ENCODE peak calls at places on chromosome 3, in seven cellular contexts. Y is lower leg skin, K is left ventricle myocardium inferior, D is WERI-Rb-1, Q is astrocyte, B is AG04450, X is neuronal stem cell. N is an unnamed sample.

GRCh38 chr3:29441020-29441324 is 160.1 kb downstream of the RBMS3 start:
- DNase-seq in Y (no peak), K (no peak), D (no peak), Q (no peak), B (no peak), X (no peak), N (no peak)

GRCh38 chr3:133885241-133885711 is 10.4 kb downstream of the RAB6B start:
- DNase-seq in Y (peak), K (no peak), D (no peak), Q (no peak), B (no peak), X (no peak), N (no peak)

GRCh38 chr3:178777718-178778411 is 241.6 kb downstream of the KCNMB2 start:
- DNase-seq in Y (no peak), K (no peak), D (no peak), Q (peak), B (no peak), X (no peak), N (no peak)

GRCh38 chr3:159165972-159166371 is 364.1 kb downstream of the MFSD1 start:
- DNase-seq in Y (no peak), K (no peak), D (no peak), Q (no peak), B (no peak), X (no peak), N (no peak)

GRCh38 chr3:192845196-192845855 is 72.3 kb downstream of the MB21D2 start:
- DNase-seq in Y (no peak), K (no peak), D (no peak), Q (peak), B (peak), X (no peak), N (no peak)

GRCh38 chr3:40453933-40454332 is 3.2 kb upstream of the RPL14 start:
- DNase-seq in Y (no peak), K (no peak), D (no peak), Q (no peak), B (no peak), X (no peak), N (no peak)

GRCh38 chr3:119514637-119515036 is 16.3 kb downstream of the TIMMDC1 start:
- DNase-seq in Y (no peak), K (no peak), D (no peak), Q (no peak), B (no peak), X (no peak), N (no peak)

GRCh38 chr3:12483364-12483763 is 916 bp upstream of the TSEN2 start:
- DNase-seq in Y (no peak), K (no peak), D (no peak), Q (no peak), B (no peak), X (no peak), N (no peak)

GRCh38 chr3:165196577-165197561 is 685 bp upstream of the SLITRK3 start:
- DNase-seq in Y (no peak), K (no peak), D (peak), Q (no peak), B (no peak), X (peak), N (no peak)

GRCh38 chr3:183210862-183211341 is 42.2 kb upstream of the B3GNT5 start:
- DNase-seq in Y (no peak), K (no peak), D (no peak), Q (no peak), B (no peak), X (no peak), N (peak)

GRCh38 chr3:134505485-134505884 is 19.6 kb downstream of the CEP63 start:
- DNase-seq in Y (no peak), K (no peak), D (no peak), Q (no peak), B (no peak), X (no peak), N (no peak)

GRCh38 chr3:129633751-129634481 is 27.4 kb upstream of the PLXND1 start:
- DNase-seq in Y (no peak), K (no peak), D (peak), Q (no peak), B (no peak), X (no peak), N (no peak)

GRCh38 chr3:5650303-5650702 is 462.8 kb downstream of the EDEM1 start:
- DNase-seq in Y (no peak), K (no peak), D (no peak), Q (no peak), B (no peak), X (no peak), N (no peak)

GRCh38 chr3:141928626-141929270 is 52.3 kb downstream of the ATP1B3 start:
- DNase-seq in Y (peak), K (no peak), D (peak), Q (no peak), B (no peak), X (no peak), N (peak)

GRCh38 chr3:120113128-120114116 is 19.2 kb upstream of the GSK3B start:
- DNase-seq in Y (no peak), K (no peak), D (no peak), Q (peak), B (peak), X (no peak), N (no peak)

GRCh38 chr3:43417133-43417532 is 130.8 kb downstream of the SNRK start:
- DNase-seq in Y (no peak), K (no peak), D (no peak), Q (no peak), B (no peak), X (no peak), N (no peak)

GRCh38 chr3:182486459-182486858 is 306.8 kb upstream of the ATP11B start:
- DNase-seq in Y (no peak), K (no peak), D (no peak), Q (no peak), B (no peak), X (no peak), N (no peak)

GRCh38 chr3:56988874-56989433 is 71.5 kb upstream of the SPATA12 start:
- DNase-seq in Y (peak), K (peak), D (peak), Q (peak), B (peak), X (peak), N (peak)

GRCh38 chr3:181727122-181728036 is 15.7 kb downstream of the SOX2 start:
- DNase-seq in Y (no peak), K (no peak), D (no peak), Q (peak), B (no peak), X (no peak), N (no peak)

GRCh38 chr3:125078961-125079674 is 23.3 kb upstream of the HEG1 start:
- DNase-seq in Y (no peak), K (no peak), D (no peak), Q (no peak), B (no peak), X (no peak), N (no peak)

GRCh38 chr3:111769965-111770364 is 89.1 kb upstream of the PHLDB2 start:
- DNase-seq in Y (no peak), K (no peak), D (no peak), Q (no peak), B (no peak), X (no peak), N (no peak)

GRCh38 chr3:99872633-99873254 is 55.1 kb downstream of the CMSS1 start:
- DNase-seq in Y (no peak), K (no peak), D (no peak), Q (no peak), B (no peak), X (no peak), N (no peak)

DNA sequence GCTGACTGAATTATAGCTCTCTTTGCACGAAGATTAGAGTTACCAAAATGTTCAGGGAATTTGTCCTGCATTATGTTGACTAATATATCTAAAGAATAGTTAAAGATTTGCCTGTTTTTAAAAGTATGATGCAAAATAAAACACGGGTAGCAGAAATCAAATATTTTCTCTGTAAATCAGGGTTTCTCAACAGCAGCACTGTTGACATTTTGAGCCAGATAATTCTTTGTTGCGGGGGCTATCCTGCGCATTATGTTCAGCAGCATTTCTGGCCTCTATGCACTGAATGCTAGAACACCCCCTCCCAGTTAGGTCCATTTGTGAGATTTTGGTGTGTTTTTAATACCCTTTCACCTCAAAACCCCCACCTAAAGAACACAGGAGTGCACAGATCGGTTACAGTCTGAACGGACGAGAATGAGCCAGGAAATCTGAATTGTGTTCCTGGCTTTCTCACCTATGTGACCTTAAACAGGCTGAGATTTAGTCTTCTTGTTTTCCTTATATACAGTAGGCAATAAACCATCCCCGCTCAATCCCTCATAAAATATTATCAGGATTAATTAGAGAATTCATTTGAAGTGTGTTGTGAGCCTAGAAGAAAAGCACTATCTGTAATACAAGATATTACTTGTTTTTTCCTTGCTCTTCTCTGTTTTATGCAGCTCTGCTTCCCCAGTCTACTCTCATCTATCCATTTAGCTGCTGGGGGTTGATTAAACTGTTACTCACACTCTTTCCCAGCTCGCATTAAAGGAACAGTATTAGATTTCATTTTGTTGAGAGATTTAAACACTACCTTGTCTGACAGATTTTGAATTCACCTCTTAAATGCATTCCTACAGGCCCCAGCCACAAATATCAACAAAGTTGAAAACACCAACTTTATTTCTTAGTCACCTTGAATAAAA is 247.5 kb upstream of the GOLIM4 start:
- DNase-seq in Y (no peak), K (no peak), D (no peak), Q (no peak), B (no peak), X (no peak), N (no peak)
- H3K4me3 ChIP-seq in Y (no peak), K (no peak), D (no peak), Q (no peak), B (no peak), X (no peak), N (no peak)

GRCh38 chr3:107956991-107957467 is 133.8 kb downstream of the CD47 start:
- DNase-seq in Y (peak), K (peak), D (no peak), Q (peak), B (no peak), X (no peak), N (no peak)
- H3K4me3 ChIP-seq in Y (no peak), K (peak), D (no peak), Q (no peak), B (no peak), X (peak), N (no peak)

GRCh38 chr3:9399746-9400145 is 2.3 kb downstream of the SETD5 start:
- DNase-seq in Y (peak), K (peak), D (peak), Q (peak), B (peak), X (peak), N (peak)
- H3K4me3 ChIP-seq in Y (no peak), K (peak), D (peak), Q (peak), B (peak), X (no peak), N (peak)

GRCh38 chr3:152270944-152271343 is 2.2 kb downstream of the MBNL1 start:
- DNase-seq in Y (no peak), K (no peak), D (no peak), Q (no peak), B (no peak), X (no peak), N (no peak)

GRCh38 chr3:152271465-152272035 is 2.8 kb downstream of the MBNL1 start:
- DNase-seq in Y (no peak), K (no peak), D (no peak), Q (no peak), B (no peak), X (no peak), N (no peak)

GRCh38 chr3:152269423-152270144 is 855 bp downstream of the MBNL1 start:
- DNase-seq in Y (peak), K (no peak), D (no peak), Q (peak), B (peak), X (no peak), N (no peak)

GRCh38 chr3:152270145-152270870 is 1.6 kb downstream of the MBNL1 start:
- DNase-seq in Y (no peak), K (no peak), D (no peak), Q (no peak), B (no peak), X (no peak), N (no peak)

GRCh38 chr3:152272771-152273242 is 4.1 kb downstream of the MBNL1 start:
- DNase-seq in Y (no peak), K (no peak), D (no peak), Q (peak), B (peak), X (no peak), N (no peak)
- H3K4me3 ChIP-seq in Y (no peak), K (peak), D (no peak), Q (peak), B (peak), X (no peak), N (no peak)

DNA sequence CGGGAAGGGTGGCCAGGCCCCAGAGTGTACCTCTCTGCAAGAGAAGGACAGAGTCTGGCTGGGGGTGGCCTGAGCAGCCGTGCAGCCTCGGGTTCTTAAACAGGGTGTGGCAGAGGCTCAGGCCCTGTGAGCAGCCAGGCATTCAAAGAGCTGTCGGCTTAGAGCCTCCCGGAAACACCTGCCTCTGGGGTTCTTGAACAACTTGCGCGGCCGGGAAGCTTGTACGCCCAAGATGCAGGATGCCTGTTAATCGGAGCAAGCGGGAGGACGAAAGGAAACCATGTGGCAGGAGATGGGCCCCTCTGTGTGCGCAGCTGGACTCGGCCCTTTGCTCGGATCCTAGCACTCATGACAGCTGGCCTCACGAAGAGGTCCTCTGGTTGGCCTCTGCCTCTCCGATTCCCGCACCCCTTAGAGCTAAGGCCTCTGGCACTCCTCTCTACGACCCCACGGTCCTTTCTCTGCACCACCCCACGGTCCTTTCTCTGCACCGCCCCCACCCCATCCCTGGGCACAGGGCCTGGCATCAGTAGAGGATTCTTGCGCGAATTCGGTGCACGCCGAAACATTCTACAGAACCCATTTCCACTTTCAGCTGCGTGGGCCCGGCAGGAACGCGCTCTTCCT is 23.9 kb upstream of the TXNRD3 start:
- DNase-seq in Y (no peak), K (no peak), D (peak), Q (no peak), B (no peak), X (no peak), N (no peak)
- H3K4me3 ChIP-seq in Y (no peak), K (no peak), D (peak), Q (no peak), B (no peak), X (no peak), N (no peak)

GRCh38 chr3:46811615-46812236 is 51.5 kb downstream of the MYL3 start:
- DNase-seq in Y (no peak), K (no peak), D (no peak), Q (no peak), B (no peak), X (peak), N (peak)

DNA sequence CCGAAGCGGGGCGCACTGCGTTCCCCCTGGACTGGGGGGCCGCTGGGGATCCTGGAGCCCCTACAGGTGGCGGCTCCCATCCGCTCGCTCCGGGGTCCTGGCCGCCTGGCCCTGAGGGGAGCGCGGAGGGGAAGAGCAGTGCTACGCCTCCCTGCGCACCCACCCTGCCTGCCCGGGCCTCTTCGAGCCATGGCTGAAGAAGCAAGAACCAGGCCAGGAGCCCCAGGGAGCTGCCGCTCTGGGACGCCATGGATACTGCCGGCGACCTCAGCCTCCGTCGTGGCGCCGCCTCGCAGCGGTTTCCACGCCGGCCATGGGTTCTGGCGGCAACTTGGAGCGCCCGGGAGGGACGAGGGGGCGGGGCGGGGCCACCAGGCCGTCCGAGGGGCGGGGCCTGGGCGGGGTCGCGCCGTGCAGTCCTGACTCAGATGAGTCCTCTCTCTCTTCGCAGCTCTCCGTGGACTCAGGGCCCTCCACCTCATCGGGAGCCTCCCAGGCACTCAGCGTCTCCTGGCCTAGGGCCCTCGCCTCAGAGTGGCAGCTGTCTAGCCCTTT is 50.9 kb downstream of the MYL3 start:
- DNase-seq in Y (peak), K (peak), D (no peak), Q (peak), B (no peak), X (peak), N (peak)
- H3K4me3 ChIP-seq in Y (no peak), K (peak), D (no peak), Q (no peak), B (peak), X (peak), N (peak)

GRCh38 chr3:123884258-123884831 is at the start of gene MYLK:
- DNase-seq in Y (peak), K (peak), D (peak), Q (peak), B (peak), X (peak), N (peak)

GRCh38 chr3:123884993-123885392 is 861 bp upstream of the MYLK start:
- DNase-seq in Y (no peak), K (no peak), D (no peak), Q (no peak), B (no peak), X (no peak), N (no peak)

GRCh38 chr3:123881771-123882170 is 2.4 kb downstream of the MYLK start:
- DNase-seq in Y (no peak), K (no peak), D (peak), Q (no peak), B (no peak), X (no peak), N (no peak)

GRCh38 chr3:123883656-123884257 is 375 bp downstream of the MYLK start:
- DNase-seq in Y (no peak), K (no peak), D (no peak), Q (no peak), B (no peak), X (peak), N (no peak)

DNA sequence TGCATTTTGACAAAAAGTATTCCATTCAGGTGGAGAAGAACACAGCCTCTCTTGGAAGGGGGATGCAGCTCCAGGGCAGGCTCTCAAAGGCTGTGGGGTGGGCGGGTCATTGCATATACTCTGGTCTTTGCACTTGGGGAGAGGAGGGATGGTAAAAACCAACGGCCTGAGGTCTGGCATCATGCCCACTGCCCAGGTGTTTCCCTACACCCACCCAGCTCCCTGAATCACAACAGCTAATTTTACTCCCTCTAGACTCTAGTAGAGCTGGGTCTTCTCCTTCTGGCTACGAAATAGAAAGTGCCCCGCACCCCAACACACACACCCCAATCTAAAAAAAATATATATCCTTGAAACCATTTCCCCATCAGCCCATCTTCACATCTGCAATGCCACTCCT is 1.0 kb downstream of the MYLK start:
- DNase-seq in Y (no peak), K (no peak), D (no peak), Q (no peak), B (no peak), X (no peak), N (no peak)
- H3K4me3 ChIP-seq in Y (no peak), K (peak), D (peak), Q (peak), B (peak), X (peak), N (no peak)

DNA sequence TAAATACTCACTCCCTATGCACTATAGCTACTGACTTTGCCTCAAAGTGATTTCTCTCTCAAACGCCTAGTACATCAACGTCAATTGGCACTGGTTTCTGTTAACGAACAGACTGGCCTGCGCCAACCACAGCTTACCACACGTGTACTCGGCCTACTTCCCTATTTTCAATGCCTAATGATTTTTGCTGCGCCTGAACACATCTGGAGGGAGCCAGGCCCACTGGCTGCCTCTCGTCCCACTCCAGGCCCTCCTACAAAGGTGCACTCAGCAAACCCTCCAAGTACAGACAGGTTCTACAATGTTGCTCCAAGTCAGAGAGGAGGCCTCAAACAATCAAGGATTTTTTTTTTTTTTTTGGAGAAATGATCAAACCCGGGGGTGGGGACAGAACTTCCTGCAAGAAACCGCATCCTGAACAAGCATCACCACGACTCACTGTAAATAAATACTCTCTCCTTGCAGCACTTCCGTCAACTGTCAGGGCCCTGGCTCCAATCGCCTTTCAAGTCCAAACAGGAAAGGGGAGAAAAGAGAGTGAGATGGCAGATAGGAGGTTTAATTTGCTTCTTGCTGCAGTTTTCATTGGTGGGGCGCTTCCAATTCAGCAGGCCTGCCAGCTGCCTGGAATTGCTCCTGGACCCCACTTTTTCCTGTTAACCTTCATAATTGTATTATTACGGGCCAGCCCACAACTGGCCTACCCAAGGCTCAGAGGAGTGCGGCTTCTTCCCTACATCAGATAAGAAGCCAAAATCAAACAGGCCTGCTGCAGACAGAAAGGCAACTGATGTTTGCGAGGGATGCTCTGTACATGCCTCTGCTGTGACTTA is 139.3 kb downstream of the FOXP1 start:
- DNase-seq in Y (peak), K (no peak), D (no peak), Q (peak), B (peak), X (no peak), N (peak)
- H3K4me3 ChIP-seq in Y (no peak), K (no peak), D (no peak), Q (no peak), B (no peak), X (no peak), N (no peak)